ENCODE peak calls at places on chromosomes 2 and 18, in eight cellular contexts. O is lower lobe of right lung, Y is breast epithelium, A is AG04449, L is mammary epithelial cell, H is neural crest cell, T is fibroblast of lung, E is cardiac fibroblast. V is an unnamed sample.

GRCh38 chr18:42614619-42615293 is 500.7 kb downstream of the RIT2 start:
- DNase-seq in O (no peak), Y (no peak), A (no peak), L (no peak), H (no peak), T (no peak), E (peak; percentile 80), V (peak; percentile 17)

GRCh38 chr2:165876712-165877111 is 76.9 kb downstream of the TTC21B start:
- DNase-seq in O (no peak), Y (no peak), A (no peak), L (peak; percentile 13), H (no peak), T (no peak), E (peak; percentile 16), V (no peak)

GRCh38 chr18:21100141-21100540 is 11.5 kb downstream of the ROCK1 start:
- DNase-seq in O (no peak), Y (no peak), A (no peak), L (no peak), H (no peak), T (peak; percentile 31), E (no peak), V (no peak)

GRCh38 chr2:238439093-238439849 is 12.5 kb downstream of the ASB1 start:
- DNase-seq in O (no peak), Y (peak; percentile 38), A (no peak), L (peak; percentile 100), H (no peak), T (peak; percentile 96), E (peak; percentile 100), V (no peak)

GRCh38 chr2:136572335-136572734 is 193.0 kb upstream of the THSD7B start:
- DNase-seq in O (no peak), Y (no peak), A (no peak), L (no peak), H (no peak), T (no peak), E (no peak), V (peak; percentile 73)

GRCh38 chr2:86464654-86465053 is 23.5 kb downstream of the KDM3A start:
- DNase-seq in O (peak; percentile 49), Y (no peak), A (no peak), L (no peak), H (no peak), T (no peak), E (no peak), V (no peak)

GRCh38 chr2:226475650-226476049 is 324.0 kb downstream of the IRS1 start:
- DNase-seq in O (no peak), Y (no peak), A (peak; percentile 37), L (peak; percentile 63), H (no peak), T (peak; percentile 68), E (peak; percentile 85), V (no peak)

GRCh38 chr2:8737571-8738175 is 55.8 kb downstream of the ID2 start:
- DNase-seq in O (no peak), Y (no peak), A (no peak), L (peak; percentile 17), H (no peak), T (no peak), E (peak; percentile 11), V (no peak)

GRCh38 chr2:61658841-61659780 is 121.0 kb upstream of the XPO1 start:
- DNase-seq in O (no peak), Y (no peak), A (no peak), L (peak; percentile 21), H (no peak), T (peak; percentile 65), E (peak; percentile 72), V (no peak)

GRCh38 chr2:181140414-181140813 is 160.0 kb downstream of the UBE2E3 start:
- DNase-seq in O (no peak), Y (no peak), A (no peak), L (no peak), H (no peak), T (peak; percentile 63), E (peak; percentile 57), V (no peak)
- TF ChIP-seq CTCF in O (no peak), Y (no peak), A (no peak), L (no peak), H (no peak), T (no peak), E (no peak), V (no peak)

GRCh38 chr2:174522553-174522952 is 35.7 kb upstream of the GPR155 start:
- DNase-seq in O (no peak), Y (no peak), A (no peak), L (no peak), H (no peak), T (peak; percentile 31), E (peak; percentile 26), V (no peak)
- TF ChIP-seq CTCF in O (peak; percentile 28), Y (no peak), A (no peak), L (peak; percentile 41), H (peak; percentile 47), T (peak; percentile 19), E (peak; percentile 16), V (peak; percentile 43)

GRCh38 chr2:23625726-23626125 is 240.7 kb downstream of the KLHL29 start:
- DNase-seq in O (peak; percentile 22), Y (no peak), A (no peak), L (no peak), H (no peak), T (no peak), E (no peak), V (no peak)

GRCh38 chr2:23624915-23625314 is 239.9 kb downstream of the KLHL29 start:
- DNase-seq in O (peak; percentile 2), Y (no peak), A (no peak), L (no peak), H (no peak), T (no peak), E (no peak), V (no peak)

GRCh38 chr2:23622966-23623665 is 238.1 kb downstream of the KLHL29 start:
- DNase-seq in O (peak; percentile 30), Y (no peak), A (no peak), L (no peak), H (no peak), T (no peak), E (no peak), V (no peak)

GRCh38 chr2:23622466-23622865 is 237.5 kb downstream of the KLHL29 start:
- DNase-seq in O (peak; percentile 15), Y (no peak), A (no peak), L (no peak), H (no peak), T (no peak), E (no peak), V (no peak)

GRCh38 chr2:23624378-23624777 is 239.4 kb downstream of the KLHL29 start:
- DNase-seq in O (peak; percentile 33), Y (no peak), A (no peak), L (no peak), H (no peak), T (no peak), E (peak; percentile 25), V (no peak)
- TF ChIP-seq CTCF in O (peak; percentile 23), Y (no peak), A (peak; percentile 13), L (peak; percentile 44), H (peak; percentile 61), T (peak; percentile 39), E (peak; percentile 55), V (peak; percentile 30)

GRCh38 chr2:234272069-234272850 is 221.8 kb downstream of the SPP2 start:
- DNase-seq in O (no peak), Y (no peak), A (no peak), L (no peak), H (no peak), T (no peak), E (no peak), V (no peak)

GRCh38 chr2:234267534-234267933 is 217.0 kb downstream of the SPP2 start:
- DNase-seq in O (no peak), Y (no peak), A (no peak), L (no peak), H (no peak), T (no peak), E (no peak), V (no peak)

GRCh38 chr2:234271342-234271741 is 220.8 kb downstream of the SPP2 start:
- DNase-seq in O (no peak), Y (no peak), A (no peak), L (no peak), H (no peak), T (no peak), E (no peak), V (no peak)

GRCh38 chr2:234268314-234268713 is 217.8 kb downstream of the SPP2 start:
- DNase-seq in O (no peak), Y (no peak), A (no peak), L (no peak), H (no peak), T (no peak), E (no peak), V (no peak)

DNA sequence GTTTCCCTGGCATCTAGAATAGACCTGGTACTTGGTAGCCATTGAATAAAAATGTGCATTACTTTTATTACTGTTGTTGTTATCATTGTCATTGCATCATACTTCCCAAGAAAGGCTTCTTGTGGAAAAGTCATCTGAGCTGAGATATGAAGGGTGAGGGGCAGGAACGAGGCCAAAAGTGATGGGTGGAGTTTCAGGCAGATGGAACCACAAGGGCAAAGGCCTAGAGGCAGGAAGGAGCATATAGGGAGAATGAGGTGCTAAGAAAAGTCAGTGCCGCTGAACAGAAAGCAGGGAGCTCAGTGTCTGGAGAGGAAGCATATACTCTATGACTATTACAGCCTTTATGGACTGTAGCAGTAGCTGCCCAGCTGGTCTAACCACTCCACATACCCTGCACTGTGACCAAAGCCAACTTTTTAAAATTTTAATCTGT is 219.3 kb downstream of the SPP2 start:
- DNase-seq in O (no peak), Y (no peak), A (no peak), L (peak; percentile 20), H (no peak), T (peak; percentile 94), E (peak; percentile 54), V (no peak)
- TF ChIP-seq CTCF in O (no peak), Y (no peak), A (no peak), L (no peak), H (no peak), T (no peak), E (no peak), V (no peak)